ENCODE peak calls at places on chromosomes 13 and 19, in six cellular contexts. One of them, this sample, is unnamed.

GRCh38 chr19:2055871-2056809 is 5.1 kb upstream of the MKNK2 start:
- DNase-seq in HFF-Myc: peak; percentile 69
- DNase-seq in colonic mucosa: peak; percentile 73
- DNase-seq in lower leg skin: peak; percentile 93
- DNase-seq in mammary epithelial cell: no peak
- DNase-seq in H9: no peak
- DNase-seq in this sample: peak; percentile 75

GRCh38 chr19:283395-283794 is 7.8 kb downstream of the PLPP2 start:
- DNase-seq in mammary epithelial cell: no peak
- DNase-seq in lower leg skin: peak; percentile 52
- DNase-seq in colonic mucosa: no peak
- DNase-seq in HFF-Myc: no peak
- DNase-seq in H9: no peak
- DNase-seq in this sample: no peak

GRCh38 chr19:50713556-50714236 is 5.9 kb downstream of the SHANK1 start:
- DNase-seq in lower leg skin: no peak
- DNase-seq in HFF-Myc: no peak
- DNase-seq in colonic mucosa: no peak
- DNase-seq in mammary epithelial cell: no peak
- DNase-seq in H9: no peak
- DNase-seq in this sample: no peak

GRCh38 chr19:6738726-6739389 is 622 bp upstream of the TRIP10 start:
- DNase-seq in lower leg skin: peak; percentile 93
- DNase-seq in colonic mucosa: peak; percentile 88
- DNase-seq in HFF-Myc: peak; percentile 77
- DNase-seq in H9: no peak
- DNase-seq in mammary epithelial cell: peak; percentile 44
- DNase-seq in this sample: no peak

GRCh38 chr19:13091400-13092161 is 11.1 kb downstream of the LYL1 start:
- DNase-seq in lower leg skin: no peak
- DNase-seq in colonic mucosa: no peak
- DNase-seq in mammary epithelial cell: no peak
- DNase-seq in H9: peak; percentile 59
- DNase-seq in HFF-Myc: no peak
- DNase-seq in this sample: peak; percentile 96

GRCh38 chr13:112972867-112973576 is 4.0 kb downstream of the MCF2L start:
- DNase-seq in lower leg skin: no peak
- DNase-seq in HFF-Myc: no peak
- DNase-seq in H9: no peak
- DNase-seq in colonic mucosa: no peak
- DNase-seq in mammary epithelial cell: no peak
- DNase-seq in this sample: peak; percentile 68

GRCh38 chr19:974564-975257 is 9.4 kb upstream of the WDR18 start:
- DNase-seq in lower leg skin: no peak
- DNase-seq in HFF-Myc: no peak
- DNase-seq in H9: no peak
- DNase-seq in colonic mucosa: no peak
- DNase-seq in mammary epithelial cell: no peak
- DNase-seq in this sample: peak; percentile 89

GRCh38 chr13:76004411-76004810 is 368.3 kb downstream of the LMO7 start:
- DNase-seq in lower leg skin: no peak
- DNase-seq in H9: no peak
- DNase-seq in HFF-Myc: no peak
- DNase-seq in colonic mucosa: no peak
- DNase-seq in mammary epithelial cell: peak; percentile 51
- DNase-seq in this sample: no peak

GRCh38 chr19:38667552-38668205 is 20.2 kb downstream of the ACTN4 start:
- DNase-seq in H9: no peak
- DNase-seq in colonic mucosa: no peak
- DNase-seq in HFF-Myc: no peak
- DNase-seq in mammary epithelial cell: no peak
- DNase-seq in lower leg skin: no peak
- DNase-seq in this sample: no peak

GRCh38 chr13:48888613-48889012 is 87.1 kb upstream of the FNDC3A start:
- DNase-seq in HFF-Myc: no peak
- DNase-seq in H9: no peak
- DNase-seq in lower leg skin: peak; percentile 2
- DNase-seq in colonic mucosa: no peak
- DNase-seq in mammary epithelial cell: no peak
- DNase-seq in this sample: no peak

GRCh38 chr19:52735734-52736133 is 890 bp upstream of the ZNF611 start:
- DNase-seq in lower leg skin: peak; percentile 87
- DNase-seq in HFF-Myc: no peak
- DNase-seq in H9: peak; percentile 97
- DNase-seq in colonic mucosa: peak; percentile 38
- DNase-seq in mammary epithelial cell: peak; percentile 79
- DNase-seq in this sample: no peak

GRCh38 chr19:4713384-4713951 is 10.2 kb downstream of the DPP9 start:
- DNase-seq in mammary epithelial cell: peak; percentile 99
- DNase-seq in HFF-Myc: peak; percentile 91
- DNase-seq in H9: no peak
- DNase-seq in colonic mucosa: peak; percentile 95
- DNase-seq in lower leg skin: peak; percentile 96
- DNase-seq in this sample: no peak

GRCh38 chr13:46479286-46479685 is 73.7 kb upstream of the LRCH1 start:
- DNase-seq in mammary epithelial cell: no peak
- DNase-seq in H9: no peak
- DNase-seq in HFF-Myc: no peak
- DNase-seq in lower leg skin: no peak
- DNase-seq in colonic mucosa: no peak
- DNase-seq in this sample: no peak

GRCh38 chr13:80904386-80904785 is 563.5 kb upstream of the SPRY2 start:
- DNase-seq in H9: no peak
- DNase-seq in lower leg skin: no peak
- DNase-seq in mammary epithelial cell: no peak
- DNase-seq in HFF-Myc: no peak
- DNase-seq in colonic mucosa: no peak
- DNase-seq in this sample: no peak

GRCh38 chr13:41054919-41055619 is 6.2 kb upstream of the WBP4 start:
- DNase-seq in lower leg skin: no peak
- DNase-seq in HFF-Myc: no peak
- DNase-seq in colonic mucosa: no peak
- DNase-seq in H9: no peak
- DNase-seq in mammary epithelial cell: no peak
- DNase-seq in this sample: no peak

GRCh38 chr19:50796128-50796633 is 6.0 kb downstream of the ACP4 start:
- DNase-seq in lower leg skin: no peak
- DNase-seq in HFF-Myc: no peak
- DNase-seq in colonic mucosa: no peak
- DNase-seq in mammary epithelial cell: no peak
- DNase-seq in H9: no peak
- DNase-seq in this sample: no peak

GRCh38 chr13:110697842-110698241 is 8.1 kb downstream of the CARS2 start:
- DNase-seq in lower leg skin: no peak
- DNase-seq in HFF-Myc: no peak
- DNase-seq in colonic mucosa: no peak
- DNase-seq in mammary epithelial cell: no peak
- DNase-seq in H9: no peak
- DNase-seq in this sample: no peak

GRCh38 chr13:112907916-112908315 is 61.1 kb upstream of the MCF2L start:
- DNase-seq in mammary epithelial cell: no peak
- DNase-seq in H9: no peak
- DNase-seq in colonic mucosa: no peak
- DNase-seq in lower leg skin: peak; percentile 39
- DNase-seq in HFF-Myc: no peak
- DNase-seq in this sample: no peak

GRCh38 chr13:75556961-75557360 is 7.4 kb downstream of the UCHL3 start:
- DNase-seq in lower leg skin: no peak
- DNase-seq in H9: no peak
- DNase-seq in HFF-Myc: no peak
- DNase-seq in colonic mucosa: no peak
- DNase-seq in mammary epithelial cell: no peak
- DNase-seq in this sample: no peak

GRCh38 chr19:10836478-10837325 is 690 bp upstream of the TMED1 start:
- DNase-seq in H9: peak; percentile 82
- DNase-seq in HFF-Myc: peak; percentile 73
- DNase-seq in lower leg skin: peak; percentile 96
- DNase-seq in mammary epithelial cell: peak; percentile 84
- DNase-seq in colonic mucosa: peak; percentile 89
- DNase-seq in this sample: peak; percentile 94

GRCh38 chr13:71672527-71672926 is 194.5 kb downstream of the DACH1 start:
- DNase-seq in HFF-Myc: no peak
- DNase-seq in H9: no peak
- DNase-seq in lower leg skin: no peak
- DNase-seq in mammary epithelial cell: no peak
- DNase-seq in colonic mucosa: no peak
- DNase-seq in this sample: no peak

DNA sequence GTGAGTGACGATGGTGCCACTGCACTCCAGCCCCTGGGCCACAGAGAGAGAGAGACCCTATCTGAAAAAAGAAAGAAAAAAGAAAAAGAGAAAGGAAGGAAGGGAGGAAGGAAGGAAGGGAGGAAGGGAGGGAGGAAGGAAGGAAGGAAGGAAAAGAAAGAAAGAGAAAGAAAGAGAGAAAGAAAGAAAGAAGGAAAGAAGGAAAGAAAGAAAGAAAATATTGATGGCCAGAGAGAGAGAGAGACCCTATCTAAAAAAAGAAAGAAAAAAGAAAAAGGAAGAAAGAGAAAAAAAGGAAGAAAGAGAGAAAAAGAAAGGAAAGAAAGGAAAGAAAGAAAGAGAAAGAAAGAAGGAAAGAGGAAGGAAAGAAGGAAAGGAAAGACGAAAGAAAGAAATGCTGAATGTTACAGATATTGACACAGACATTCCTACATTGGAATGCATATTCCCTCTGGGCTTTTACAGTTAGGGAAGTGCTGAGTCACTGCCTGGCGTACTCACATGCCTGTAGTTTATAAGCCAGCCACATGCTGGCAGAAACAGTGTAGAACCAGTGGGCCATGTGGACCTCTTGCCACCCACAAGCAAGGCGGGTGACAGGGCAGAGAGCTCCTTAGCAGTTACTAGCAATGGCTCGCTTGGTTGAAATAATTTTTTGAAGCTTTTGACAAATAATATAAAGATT is 34.6 kb upstream of the SLC46A3 start:
- DNase-seq in HFF-Myc: peak; percentile 91
- DNase-seq in colonic mucosa: peak; percentile 59
- DNase-seq in mammary epithelial cell: peak; percentile 73
- DNase-seq in H9: peak; percentile 79
- DNase-seq in lower leg skin: no peak
- DNase-seq in this sample: no peak
- TF ChIP-seq CTCF in HFF-Myc: no peak
- TF ChIP-seq CTCF in colonic mucosa: no peak
- TF ChIP-seq CTCF in mammary epithelial cell: peak; percentile 28
- TF ChIP-seq CTCF in H9: no peak
- TF ChIP-seq CTCF in lower leg skin: no peak
- TF ChIP-seq CTCF in this sample: peak; percentile 58

GRCh38 chr19:41376241-41376997 is at the start of gene TMEM91:
- DNase-seq in H9: peak; percentile 69
- DNase-seq in HFF-Myc: no peak
- DNase-seq in colonic mucosa: peak; percentile 45
- DNase-seq in mammary epithelial cell: peak; percentile 53
- DNase-seq in lower leg skin: peak; percentile 91
- DNase-seq in this sample: no peak

GRCh38 chr19:41376998-41377365 is 649 bp downstream of the TMEM91 start:
- DNase-seq in HFF-Myc: no peak
- DNase-seq in colonic mucosa: no peak
- DNase-seq in H9: no peak
- DNase-seq in lower leg skin: no peak
- DNase-seq in mammary epithelial cell: no peak
- DNase-seq in this sample: no peak

GRCh38 chr19:41373993-41374392 is 2.3 kb upstream of the TMEM91 start:
- DNase-seq in HFF-Myc: peak; percentile 89
- DNase-seq in colonic mucosa: peak; percentile 76
- DNase-seq in H9: no peak
- DNase-seq in mammary epithelial cell: peak; percentile 59
- DNase-seq in lower leg skin: peak; percentile 93
- DNase-seq in this sample: no peak

DNA sequence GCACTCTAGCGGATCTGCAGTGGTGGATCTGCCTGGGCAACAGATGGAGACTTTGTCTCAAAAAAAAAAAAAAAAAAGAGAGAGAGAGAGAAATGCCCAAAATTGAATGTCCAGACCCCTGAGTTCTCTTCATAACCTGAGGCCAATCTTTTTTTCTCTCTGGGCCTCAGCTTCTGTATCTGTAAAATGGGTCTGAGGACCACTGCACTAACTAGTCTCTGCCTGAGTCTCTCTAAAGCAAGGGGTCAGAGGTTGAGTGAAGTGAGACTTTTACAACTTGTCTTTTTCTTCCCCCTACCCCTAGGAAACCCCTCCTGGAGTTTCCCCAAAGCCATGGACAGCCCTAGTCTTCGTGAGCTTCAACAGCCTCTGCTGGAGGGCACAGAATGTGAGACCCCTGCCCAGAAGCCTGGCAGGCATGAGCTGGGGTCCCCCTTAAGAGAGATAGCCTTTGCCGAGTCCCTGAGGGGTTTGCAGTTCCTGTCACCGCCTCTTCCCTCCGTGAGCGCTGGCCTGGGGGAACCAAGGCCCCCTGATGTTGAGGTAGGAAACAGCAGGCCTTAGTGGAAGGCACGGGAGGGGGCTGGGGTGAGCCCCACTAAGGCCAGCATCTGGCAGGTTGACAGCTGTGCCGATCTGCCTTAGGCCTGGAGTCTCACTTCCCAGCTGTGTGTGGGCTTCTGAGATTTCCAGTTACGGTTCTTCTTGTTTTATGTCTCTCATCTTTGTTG is 1.8 kb downstream of the TMEM91 start:
- DNase-seq in lower leg skin: no peak
- DNase-seq in HFF-Myc: no peak
- DNase-seq in colonic mucosa: no peak
- DNase-seq in mammary epithelial cell: no peak
- DNase-seq in H9: peak; percentile 73
- DNase-seq in this sample: no peak
- TF ChIP-seq CTCF in lower leg skin: no peak
- TF ChIP-seq CTCF in HFF-Myc: no peak
- TF ChIP-seq CTCF in colonic mucosa: no peak
- TF ChIP-seq CTCF in mammary epithelial cell: no peak
- TF ChIP-seq CTCF in H9: peak; percentile 66
- TF ChIP-seq CTCF in this sample: no peak

GRCh38 chr19:28710278-28710677 is 502.7 kb downstream of the UQCRFS1 start:
- DNase-seq in H9: no peak
- DNase-seq in colonic mucosa: no peak
- DNase-seq in HFF-Myc: peak; percentile 32
- DNase-seq in lower leg skin: no peak
- DNase-seq in mammary epithelial cell: peak; percentile 52
- DNase-seq in this sample: no peak
- TF ChIP-seq CTCF in H9: peak; percentile 86
- TF ChIP-seq CTCF in colonic mucosa: peak; percentile 62
- TF ChIP-seq CTCF in HFF-Myc: peak; percentile 33
- TF ChIP-seq CTCF in lower leg skin: no peak
- TF ChIP-seq CTCF in mammary epithelial cell: peak; percentile 64
- TF ChIP-seq CTCF in this sample: peak; percentile 98

GRCh38 chr13:97269603-97270002 is 47.5 kb downstream of the MBNL2 start:
- DNase-seq in mammary epithelial cell: no peak
- DNase-seq in colonic mucosa: no peak
- DNase-seq in lower leg skin: no peak
- DNase-seq in HFF-Myc: no peak
- DNase-seq in H9: no peak
- DNase-seq in this sample: no peak

GRCh38 chr13:97266328-97266727 is 44.2 kb downstream of the MBNL2 start:
- DNase-seq in lower leg skin: no peak
- DNase-seq in HFF-Myc: no peak
- DNase-seq in colonic mucosa: no peak
- DNase-seq in H9: peak; percentile 61
- DNase-seq in mammary epithelial cell: no peak
- DNase-seq in this sample: no peak

GRCh38 chr13:97266734-97267417 is 44.7 kb downstream of the MBNL2 start:
- DNase-seq in mammary epithelial cell: no peak
- DNase-seq in HFF-Myc: no peak
- DNase-seq in H9: no peak
- DNase-seq in colonic mucosa: no peak
- DNase-seq in lower leg skin: no peak
- DNase-seq in this sample: no peak

GRCh38 chr13:97267418-97268059 is 45.4 kb downstream of the MBNL2 start:
- DNase-seq in mammary epithelial cell: no peak
- DNase-seq in colonic mucosa: no peak
- DNase-seq in HFF-Myc: no peak
- DNase-seq in lower leg skin: no peak
- DNase-seq in H9: peak; percentile 79
- DNase-seq in this sample: no peak

GRCh38 chr13:97268772-97269171 is 46.6 kb downstream of the MBNL2 start:
- DNase-seq in HFF-Myc: no peak
- DNase-seq in H9: peak; percentile 58
- DNase-seq in colonic mucosa: no peak
- DNase-seq in lower leg skin: no peak
- DNase-seq in mammary epithelial cell: no peak
- DNase-seq in this sample: no peak
- TF ChIP-seq CTCF in HFF-Myc: no peak
- TF ChIP-seq CTCF in H9: peak; percentile 51
- TF ChIP-seq CTCF in colonic mucosa: no peak
- TF ChIP-seq CTCF in lower leg skin: no peak
- TF ChIP-seq CTCF in mammary epithelial cell: peak; percentile 39
- TF ChIP-seq CTCF in this sample: peak; percentile 58